ENCODE peak calls at places on chromosomes 16 and 17, in six cellular contexts. Z is fibroblast of mammary gland; P is effector memory CD8-positive, alpha-beta T cell; K is HCT116; M is progenitor cell of endocrine pancreas; N is fibroblast of the aortic adventitia. C is an unnamed sample.

GRCh38 chr17:4433515-4434031 is at the start of gene SPNS3:
- DNase-seq in P (peak; percentile 33), K (no peak), N (no peak), M (no peak), Z (no peak), C (no peak)

GRCh38 chr17:76934561-76935320 is 66.5 kb downstream of the MGAT5B start:
- DNase-seq in N (no peak), M (no peak), Z (no peak), P (no peak), K (no peak), C (no peak)

GRCh38 chr17:40329981-40330794 is 21.2 kb downstream of the RARA start:
- DNase-seq in N (no peak), K (no peak), P (no peak), Z (no peak), M (no peak), C (no peak)

GRCh38 chr17:76497979-76498885 is 3.0 kb downstream of the RHBDF2 start:
- DNase-seq in K (no peak), P (no peak), Z (peak; percentile 69), N (peak; percentile 69), M (no peak), C (peak; percentile 75)

GRCh38 chr17:47846741-47847340 is 4.1 kb downstream of the SP6 start:
- DNase-seq in K (no peak), Z (no peak), N (no peak), M (no peak), P (no peak), C (peak; percentile 62)

GRCh38 chr17:8994319-8994718 is 27.0 kb upstream of the NTN1 start:
- DNase-seq in Z (peak; percentile 33), K (peak; percentile 40), M (peak; percentile 72), P (peak; percentile 57), N (peak; percentile 42), C (peak; percentile 79)

GRCh38 chr17:77426676-77427386 is 286.1 kb downstream of the SEC14L1 start:
- DNase-seq in M (no peak), N (no peak), Z (no peak), K (no peak), P (no peak), C (no peak)

GRCh38 chr16:57115148-57115503 is 22.7 kb downstream of the CPNE2 start:
- DNase-seq in Z (peak; percentile 26), M (no peak), K (no peak), N (no peak), P (no peak), C (no peak)

GRCh38 chr17:19384723-19385391 is 2.1 kb downstream of the MFAP4 start:
- DNase-seq in Z (peak; percentile 97), K (no peak), P (no peak), M (no peak), N (peak; percentile 98), C (peak; percentile 94)